ENCODE peak calls at places on chromosomes 4 and X, in nine cellular contexts. One of them, this sample, is unnamed. For H3K27me3, the result is how much of the 10 kb centered on the place peaks cover.

GRCh38 chr4:112099701-112100289 is 45.5 kb upstream of the FAM241A start:
- DNase-seq in tibial nerve: no peak
- DNase-seq in lower lobe of right lung: no peak
- DNase-seq in ovary: no peak
- DNase-seq in SK-N-SH: peak
- DNase-seq in tibial artery: no peak
- DNase-seq in IMR-90: peak
- DNase-seq in aorta: no peak
- DNase-seq in neuronal stem cell: peak
- DNase-seq in this sample: no peak

GRCh38 chr4:76341063-76341462 is 34.5 kb downstream of the STBD1 start:
- DNase-seq in SK-N-SH: no peak
- DNase-seq in tibial artery: no peak
- DNase-seq in aorta: no peak
- DNase-seq in IMR-90: peak
- DNase-seq in lower lobe of right lung: no peak
- DNase-seq in neuronal stem cell: no peak
- DNase-seq in tibial nerve: no peak
- DNase-seq in ovary: no peak
- DNase-seq in this sample: no peak

GRCh38 chr4:88791274-88791673 is 93.6 kb upstream of the NAP1L5 start:
- DNase-seq in tibial nerve: no peak
- DNase-seq in tibial artery: no peak
- DNase-seq in SK-N-SH: no peak
- DNase-seq in ovary: no peak
- DNase-seq in aorta: no peak
- DNase-seq in neuronal stem cell: no peak
- DNase-seq in lower lobe of right lung: no peak
- DNase-seq in IMR-90: peak
- DNase-seq in this sample: peak

GRCh38 chrX:130173190-130173895 is 1.6 kb downstream of the RAB33A start:
- DNase-seq in ovary: no peak
- DNase-seq in SK-N-SH: no peak
- DNase-seq in tibial nerve: no peak
- DNase-seq in tibial artery: peak
- DNase-seq in aorta: no peak
- DNase-seq in IMR-90: peak
- DNase-seq in neuronal stem cell: no peak
- DNase-seq in lower lobe of right lung: no peak
- DNase-seq in this sample: no peak

GRCh38 chrX:122866527-122866926 is 317.6 kb upstream of the GRIA3 start:
- DNase-seq in ovary: no peak
- DNase-seq in SK-N-SH: no peak
- DNase-seq in tibial nerve: no peak
- DNase-seq in lower lobe of right lung: no peak
- DNase-seq in IMR-90: peak
- DNase-seq in aorta: no peak
- DNase-seq in neuronal stem cell: no peak
- DNase-seq in tibial artery: no peak
- DNase-seq in this sample: no peak

GRCh38 chr4:2462218-2462991 is 6.5 kb upstream of the RNF4 start:
- DNase-seq in lower lobe of right lung: peak
- DNase-seq in aorta: peak
- DNase-seq in tibial nerve: peak
- DNase-seq in tibial artery: peak
- DNase-seq in neuronal stem cell: peak
- DNase-seq in IMR-90: peak
- DNase-seq in ovary: peak
- DNase-seq in SK-N-SH: peak
- DNase-seq in this sample: peak

GRCh38 chrX:47212381-47213293 is 5.8 kb upstream of the CDK16 start:
- DNase-seq in SK-N-SH: peak
- DNase-seq in ovary: peak
- DNase-seq in neuronal stem cell: no peak
- DNase-seq in lower lobe of right lung: no peak
- DNase-seq in aorta: peak
- DNase-seq in tibial artery: peak
- DNase-seq in IMR-90: no peak
- DNase-seq in tibial nerve: no peak
- DNase-seq in this sample: no peak

GRCh38 chr4:139978692-139979091 is 175.3 kb downstream of the MAML3 start:
- DNase-seq in neuronal stem cell: no peak
- DNase-seq in IMR-90: no peak
- DNase-seq in ovary: no peak
- DNase-seq in aorta: no peak
- DNase-seq in lower lobe of right lung: no peak
- DNase-seq in tibial nerve: no peak
- DNase-seq in tibial artery: no peak
- DNase-seq in SK-N-SH: no peak
- DNase-seq in this sample: no peak

GRCh38 chr4:54566608-54567007 is 91.1 kb upstream of the KIT start:
- DNase-seq in tibial artery: no peak
- DNase-seq in aorta: no peak
- DNase-seq in neuronal stem cell: no peak
- DNase-seq in ovary: no peak
- DNase-seq in lower lobe of right lung: no peak
- DNase-seq in SK-N-SH: no peak
- DNase-seq in tibial nerve: no peak
- DNase-seq in IMR-90: no peak
- DNase-seq in this sample: no peak

GRCh38 chr4:77697860-77698599 is 92.4 kb downstream of the CXCL13 start:
- DNase-seq in ovary: no peak
- DNase-seq in lower lobe of right lung: no peak
- DNase-seq in SK-N-SH: no peak
- DNase-seq in tibial nerve: no peak
- DNase-seq in tibial artery: no peak
- DNase-seq in neuronal stem cell: no peak
- DNase-seq in IMR-90: peak
- DNase-seq in aorta: no peak
- DNase-seq in this sample: peak

GRCh38 chrX:25810202-25810601 is 327.9 kb upstream of the MAGEB18 start:
- DNase-seq in IMR-90: peak
- DNase-seq in tibial artery: no peak
- DNase-seq in neuronal stem cell: no peak
- DNase-seq in aorta: no peak
- DNase-seq in lower lobe of right lung: no peak
- DNase-seq in SK-N-SH: no peak
- DNase-seq in ovary: no peak
- DNase-seq in tibial nerve: no peak
- DNase-seq in this sample: no peak

GRCh38 chrX:42585842-42586621 is 191.9 kb downstream of the PPP1R2C start:
- DNase-seq in aorta: no peak
- DNase-seq in ovary: no peak
- DNase-seq in SK-N-SH: no peak
- DNase-seq in tibial nerve: no peak
- DNase-seq in IMR-90: no peak
- DNase-seq in lower lobe of right lung: no peak
- DNase-seq in tibial artery: no peak
- DNase-seq in neuronal stem cell: no peak
- DNase-seq in this sample: no peak

GRCh38 chrX:79366888-79367749 is at the start of gene ITM2A:
- DNase-seq in tibial artery: peak
- DNase-seq in ovary: peak
- DNase-seq in SK-N-SH: peak
- DNase-seq in IMR-90: no peak
- DNase-seq in lower lobe of right lung: peak
- DNase-seq in neuronal stem cell: peak
- DNase-seq in aorta: peak
- DNase-seq in tibial nerve: peak
- DNase-seq in this sample: peak
- H3K4me3 ChIP-seq in tibial artery: peak
- H3K4me3 ChIP-seq in ovary: peak
- H3K4me3 ChIP-seq in SK-N-SH: no peak
- H3K4me3 ChIP-seq in IMR-90: no peak
- H3K4me3 ChIP-seq in lower lobe of right lung: peak
- H3K4me3 ChIP-seq in neuronal stem cell: peak
- H3K4me3 ChIP-seq in aorta: no peak
- H3K4me3 ChIP-seq in tibial nerve: peak
- H3K4me3 ChIP-seq in this sample: peak

GRCh38 chrX:153307546-153308175 is 13.9 kb downstream of the PNMA6F start:
- DNase-seq in lower lobe of right lung: no peak
- DNase-seq in ovary: peak
- DNase-seq in tibial artery: no peak
- DNase-seq in neuronal stem cell: no peak
- DNase-seq in aorta: no peak
- DNase-seq in IMR-90: no peak
- DNase-seq in tibial nerve: no peak
- DNase-seq in SK-N-SH: no peak
- DNase-seq in this sample: no peak

GRCh38 chrX:153310901-153311300 is 10.7 kb downstream of the PNMA6F start:
- DNase-seq in neuronal stem cell: no peak
- DNase-seq in ovary: no peak
- DNase-seq in SK-N-SH: no peak
- DNase-seq in tibial nerve: no peak
- DNase-seq in lower lobe of right lung: no peak
- DNase-seq in aorta: no peak
- DNase-seq in tibial artery: no peak
- DNase-seq in IMR-90: no peak
- DNase-seq in this sample: no peak

GRCh38 chrX:153312842-153313241 is 8.7 kb downstream of the PNMA6F start:
- DNase-seq in neuronal stem cell: no peak
- DNase-seq in tibial artery: no peak
- DNase-seq in lower lobe of right lung: no peak
- DNase-seq in aorta: no peak
- DNase-seq in IMR-90: no peak
- DNase-seq in ovary: no peak
- DNase-seq in SK-N-SH: no peak
- DNase-seq in tibial nerve: no peak
- DNase-seq in this sample: no peak

GRCh38 chrX:153317306-153317705 is 4.3 kb downstream of the PNMA6F start:
- DNase-seq in tibial nerve: no peak
- DNase-seq in SK-N-SH: no peak
- DNase-seq in lower lobe of right lung: no peak
- DNase-seq in IMR-90: no peak
- DNase-seq in neuronal stem cell: no peak
- DNase-seq in ovary: no peak
- DNase-seq in aorta: no peak
- DNase-seq in tibial artery: no peak
- DNase-seq in this sample: no peak

DNA sequence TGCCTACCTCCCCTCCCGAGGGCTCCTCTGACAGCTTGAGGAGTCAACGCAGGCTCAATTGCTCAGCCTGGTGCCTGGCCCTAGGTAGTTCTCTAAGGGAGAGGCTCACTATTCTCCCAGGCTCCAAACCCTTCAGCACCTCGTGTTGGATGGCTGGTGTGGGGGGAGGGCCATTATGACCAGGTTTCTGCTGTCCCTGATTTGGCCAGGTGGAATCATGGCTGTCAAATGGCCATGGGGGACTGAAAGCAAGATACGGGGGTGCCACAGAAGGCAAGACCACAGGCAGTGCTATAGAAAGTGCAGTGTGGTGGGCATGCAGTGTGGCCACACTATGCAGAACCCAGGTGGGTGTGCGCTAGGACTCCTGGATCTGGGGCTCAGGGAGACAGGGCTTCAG is 9.5 kb downstream of the PNMA6F start:
- DNase-seq in ovary: no peak
- DNase-seq in tibial nerve: no peak
- DNase-seq in tibial artery: no peak
- DNase-seq in lower lobe of right lung: no peak
- DNase-seq in aorta: no peak
- DNase-seq in neuronal stem cell: no peak
- DNase-seq in SK-N-SH: no peak
- DNase-seq in IMR-90: no peak
- DNase-seq in this sample: no peak
- H3K27me3 ChIP-seq in ovary: under half
- H3K27me3 ChIP-seq in tibial nerve: under half
- H3K27me3 ChIP-seq in tibial artery: under half
- H3K27me3 ChIP-seq in lower lobe of right lung: under half
- H3K27me3 ChIP-seq in aorta: under half
- H3K27me3 ChIP-seq in neuronal stem cell: under half
- H3K27me3 ChIP-seq in SK-N-SH: under half
- H3K27me3 ChIP-seq in IMR-90: under half
- H3K27me3 ChIP-seq in this sample: under half

GRCh38 chr4:90597927-90598326 is 470.7 kb downstream of the CCSER1 start:
- DNase-seq in tibial nerve: no peak
- DNase-seq in neuronal stem cell: no peak
- DNase-seq in SK-N-SH: no peak
- DNase-seq in IMR-90: no peak
- DNase-seq in ovary: no peak
- DNase-seq in lower lobe of right lung: no peak
- DNase-seq in aorta: no peak
- DNase-seq in tibial artery: no peak
- DNase-seq in this sample: no peak

GRCh38 chr4:90603540-90603939 is 476.3 kb downstream of the CCSER1 start:
- DNase-seq in neuronal stem cell: no peak
- DNase-seq in tibial artery: no peak
- DNase-seq in tibial nerve: no peak
- DNase-seq in SK-N-SH: no peak
- DNase-seq in ovary: no peak
- DNase-seq in lower lobe of right lung: no peak
- DNase-seq in aorta: no peak
- DNase-seq in IMR-90: no peak
- DNase-seq in this sample: no peak

GRCh38 chr4:90598741-90599140 is 471.5 kb downstream of the CCSER1 start:
- DNase-seq in neuronal stem cell: no peak
- DNase-seq in tibial nerve: no peak
- DNase-seq in tibial artery: no peak
- DNase-seq in SK-N-SH: no peak
- DNase-seq in lower lobe of right lung: no peak
- DNase-seq in IMR-90: no peak
- DNase-seq in ovary: no peak
- DNase-seq in aorta: no peak
- DNase-seq in this sample: no peak

GRCh38 chr4:90606781-90607180 is 479.6 kb downstream of the CCSER1 start:
- DNase-seq in IMR-90: no peak
- DNase-seq in aorta: no peak
- DNase-seq in neuronal stem cell: no peak
- DNase-seq in SK-N-SH: no peak
- DNase-seq in tibial nerve: no peak
- DNase-seq in tibial artery: no peak
- DNase-seq in lower lobe of right lung: no peak
- DNase-seq in ovary: no peak
- DNase-seq in this sample: no peak

DNA sequence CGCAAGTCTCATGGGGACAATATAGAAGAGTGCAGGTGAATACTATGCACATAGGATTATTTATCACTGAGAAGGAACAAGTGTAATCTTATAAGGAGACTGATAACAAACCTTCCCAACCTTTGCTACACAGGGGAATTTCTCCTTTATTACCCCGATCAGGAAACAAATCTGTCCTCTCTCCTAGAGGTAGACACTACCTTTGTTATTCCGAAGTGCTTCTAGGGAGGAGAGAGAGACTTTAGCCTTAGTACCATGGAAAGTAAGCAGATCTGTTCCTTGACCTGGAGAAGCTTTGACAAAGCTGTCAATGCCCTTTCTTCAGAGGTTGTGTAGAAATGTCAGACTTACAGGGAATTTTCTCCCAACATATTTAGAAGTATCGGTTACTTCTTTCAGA is 475.5 kb downstream of the CCSER1 start:
- DNase-seq in ovary: no peak
- DNase-seq in SK-N-SH: no peak
- DNase-seq in tibial artery: no peak
- DNase-seq in tibial nerve: no peak
- DNase-seq in IMR-90: no peak
- DNase-seq in aorta: no peak
- DNase-seq in neuronal stem cell: no peak
- DNase-seq in lower lobe of right lung: no peak
- DNase-seq in this sample: no peak
- H3K4me3 ChIP-seq in ovary: no peak
- H3K4me3 ChIP-seq in SK-N-SH: no peak
- H3K4me3 ChIP-seq in tibial artery: no peak
- H3K4me3 ChIP-seq in tibial nerve: no peak
- H3K4me3 ChIP-seq in IMR-90: no peak
- H3K4me3 ChIP-seq in aorta: no peak
- H3K4me3 ChIP-seq in neuronal stem cell: no peak
- H3K4me3 ChIP-seq in lower lobe of right lung: no peak
- H3K4me3 ChIP-seq in this sample: no peak

GRCh38 chrX:37302569-37302968 is 46.6 kb upstream of the PRRG1 start:
- DNase-seq in tibial nerve: no peak
- DNase-seq in aorta: no peak
- DNase-seq in SK-N-SH: no peak
- DNase-seq in IMR-90: peak
- DNase-seq in tibial artery: no peak
- DNase-seq in lower lobe of right lung: no peak
- DNase-seq in ovary: no peak
- DNase-seq in neuronal stem cell: no peak
- DNase-seq in this sample: no peak
- H3K27me3 ChIP-seq in tibial nerve: under half
- H3K27me3 ChIP-seq in aorta: under half
- H3K27me3 ChIP-seq in SK-N-SH: under half
- H3K27me3 ChIP-seq in IMR-90: under half
- H3K27me3 ChIP-seq in tibial artery: under half
- H3K27me3 ChIP-seq in lower lobe of right lung: under half
- H3K27me3 ChIP-seq in ovary: under half
- H3K27me3 ChIP-seq in neuronal stem cell: under half
- H3K27me3 ChIP-seq in this sample: under half